ENCODE peak calls at places on chromosomes 6 and 20, in five cellular contexts. One of them, this sample, is unnamed.

GRCh38 chr20:62219992-62220665 is at the start of gene HRH3:
- DNase-seq in ascending aorta: no peak
- DNase-seq in fibroblast of the conjunctiva: no peak
- DNase-seq in HEK293T: peak; percentile 88
- DNase-seq in GM13976: peak; percentile 87
- DNase-seq in this sample: peak; percentile 32

GRCh38 chr20:20373046-20373706 is 5.3 kb downstream of the INSM1 start:
- DNase-seq in GM13976: no peak
- DNase-seq in fibroblast of the conjunctiva: no peak
- DNase-seq in HEK293T: no peak
- DNase-seq in ascending aorta: no peak
- DNase-seq in this sample: no peak

GRCh38 chr20:48647873-48648272 is 179.9 kb downstream of the PREX1 start:
- DNase-seq in GM13976: no peak
- DNase-seq in fibroblast of the conjunctiva: no peak
- DNase-seq in HEK293T: no peak
- DNase-seq in ascending aorta: no peak
- DNase-seq in this sample: no peak

GRCh38 chr6:146526192-146526591 is 17.4 kb upstream of the RAB32 start:
- DNase-seq in HEK293T: no peak
- DNase-seq in fibroblast of the conjunctiva: no peak
- DNase-seq in ascending aorta: no peak
- DNase-seq in GM13976: no peak
- DNase-seq in this sample: no peak

GRCh38 chr6:35260642-35261570 is 1.4 kb downstream of the ZNF76 start:
- DNase-seq in ascending aorta: no peak
- DNase-seq in GM13976: no peak
- DNase-seq in HEK293T: no peak
- DNase-seq in fibroblast of the conjunctiva: no peak
- DNase-seq in this sample: no peak

GRCh38 chr20:18527836-18528235 is 20.1 kb downstream of the SEC23B start:
- DNase-seq in ascending aorta: no peak
- DNase-seq in fibroblast of the conjunctiva: no peak
- DNase-seq in GM13976: no peak
- DNase-seq in HEK293T: no peak
- DNase-seq in this sample: no peak

GRCh38 chr20:1390552-1391403 is 2.1 kb downstream of the FKBP1A start:
- DNase-seq in GM13976: no peak
- DNase-seq in ascending aorta: no peak
- DNase-seq in fibroblast of the conjunctiva: no peak
- DNase-seq in HEK293T: no peak
- DNase-seq in this sample: no peak

GRCh38 chr6:12977851-12978250 is 261.3 kb downstream of the PHACTR1 start:
- DNase-seq in GM13976: no peak
- DNase-seq in ascending aorta: no peak
- DNase-seq in fibroblast of the conjunctiva: no peak
- DNase-seq in HEK293T: no peak
- DNase-seq in this sample: no peak

GRCh38 chr6:33856655-33857054 is 52.9 kb upstream of the MLN start:
- DNase-seq in ascending aorta: no peak
- DNase-seq in GM13976: no peak
- DNase-seq in fibroblast of the conjunctiva: no peak
- DNase-seq in HEK293T: no peak
- DNase-seq in this sample: peak; percentile 91

GRCh38 chr6:50030777-50031562 is 9.2 kb upstream of the DEFB110 start:
- DNase-seq in GM13976: peak; percentile 10
- DNase-seq in ascending aorta: no peak
- DNase-seq in HEK293T: peak; percentile 52
- DNase-seq in fibroblast of the conjunctiva: no peak
- DNase-seq in this sample: no peak

GRCh38 chr6:110509617-110510231 is 33.3 kb upstream of the SLC22A16 start:
- DNase-seq in fibroblast of the conjunctiva: no peak
- DNase-seq in ascending aorta: no peak
- DNase-seq in HEK293T: no peak
- DNase-seq in GM13976: no peak
- DNase-seq in this sample: no peak

GRCh38 chr6:113433506-113433991 is 423.6 kb upstream of the MARCKS start:
- DNase-seq in ascending aorta: no peak
- DNase-seq in GM13976: no peak
- DNase-seq in fibroblast of the conjunctiva: peak; percentile 77
- DNase-seq in HEK293T: no peak
- DNase-seq in this sample: no peak

GRCh38 chr6:13251242-13251641 is 77.1 kb downstream of the TBC1D7 start:
- DNase-seq in fibroblast of the conjunctiva: no peak
- DNase-seq in GM13976: no peak
- DNase-seq in HEK293T: no peak
- DNase-seq in ascending aorta: no peak
- DNase-seq in this sample: no peak

GRCh38 chr6:136343275-136343674 is 53.6 kb upstream of the BCLAF1 start:
- DNase-seq in ascending aorta: no peak
- DNase-seq in fibroblast of the conjunctiva: no peak
- DNase-seq in GM13976: no peak
- DNase-seq in HEK293T: no peak
- DNase-seq in this sample: no peak

GRCh38 chr6:37024665-37025337 is 19.3 kb downstream of the FGD2 start:
- DNase-seq in ascending aorta: no peak
- DNase-seq in GM13976: no peak
- DNase-seq in HEK293T: no peak
- DNase-seq in fibroblast of the conjunctiva: no peak
- DNase-seq in this sample: peak; percentile 68

GRCh38 chr6:147749331-147749730 is 240.8 kb downstream of the SAMD5 start:
- DNase-seq in GM13976: no peak
- DNase-seq in HEK293T: no peak
- DNase-seq in ascending aorta: no peak
- DNase-seq in fibroblast of the conjunctiva: no peak
- DNase-seq in this sample: no peak

GRCh38 chr20:33719277-33719988 is 677 bp downstream of the PXMP4 start:
- DNase-seq in fibroblast of the conjunctiva: no peak
- DNase-seq in HEK293T: no peak
- DNase-seq in GM13976: no peak
- DNase-seq in ascending aorta: no peak
- DNase-seq in this sample: no peak

GRCh38 chr6:55774542-55775318 is 100.7 kb downstream of the BMP5 start:
- DNase-seq in GM13976: no peak
- DNase-seq in ascending aorta: no peak
- DNase-seq in fibroblast of the conjunctiva: no peak
- DNase-seq in HEK293T: no peak
- DNase-seq in this sample: no peak

GRCh38 chr20:7728373-7728772 is 211.9 kb downstream of the HAO1 start:
- DNase-seq in ascending aorta: no peak
- DNase-seq in fibroblast of the conjunctiva: no peak
- DNase-seq in HEK293T: no peak
- DNase-seq in GM13976: no peak
- DNase-seq in this sample: no peak

GRCh38 chr6:136920858-136921520 is 1.1 kb upstream of the SLC35D3 start:
- DNase-seq in HEK293T: no peak
- DNase-seq in ascending aorta: no peak
- DNase-seq in GM13976: peak; percentile 44
- DNase-seq in fibroblast of the conjunctiva: no peak
- DNase-seq in this sample: peak; percentile 28

GRCh38 chr20:59690976-59691375 is 86.6 kb downstream of the PHACTR3 start:
- DNase-seq in fibroblast of the conjunctiva: no peak
- DNase-seq in HEK293T: no peak
- DNase-seq in ascending aorta: no peak
- DNase-seq in GM13976: no peak
- DNase-seq in this sample: no peak

GRCh38 chr6:107244082-107244741 is 128.9 kb upstream of the BEND3 start:
- DNase-seq in HEK293T: no peak
- DNase-seq in fibroblast of the conjunctiva: no peak
- DNase-seq in GM13976: no peak
- DNase-seq in ascending aorta: no peak
- DNase-seq in this sample: no peak